ENCODE peak calls at places on chromosomes 7 and 10, in eight cellular contexts. One of them, this sample, is unnamed.

GRCh38 chr10:49165940-49166803 is 22.0 kb downstream of the TMEM273 start:
- DNase-seq in RWPE1: no peak
- DNase-seq in progenitor cell of endocrine pancreas: no peak
- DNase-seq in brain microvascular endothelial cell: no peak
- DNase-seq in AG04450: no peak
- DNase-seq in AG09309: no peak
- DNase-seq in IMR-90: no peak
- DNase-seq in pancreas: no peak
- DNase-seq in this sample: no peak

GRCh38 chr7:44235582-44236332 is 35.0 kb downstream of the YKT6 start:
- DNase-seq in RWPE1: peak
- DNase-seq in AG04450: no peak
- DNase-seq in pancreas: no peak
- DNase-seq in progenitor cell of endocrine pancreas: no peak
- DNase-seq in AG09309: no peak
- DNase-seq in IMR-90: no peak
- DNase-seq in brain microvascular endothelial cell: no peak
- DNase-seq in this sample: no peak

GRCh38 chr7:86942081-86942480 is 117.4 kb downstream of the ELAPOR2 start:
- DNase-seq in RWPE1: no peak
- DNase-seq in IMR-90: no peak
- DNase-seq in AG04450: no peak
- DNase-seq in brain microvascular endothelial cell: no peak
- DNase-seq in progenitor cell of endocrine pancreas: no peak
- DNase-seq in pancreas: no peak
- DNase-seq in AG09309: no peak
- DNase-seq in this sample: no peak

GRCh38 chr10:80855348-80855971 is 317.8 kb downstream of the SH2D4B start:
- DNase-seq in progenitor cell of endocrine pancreas: peak
- DNase-seq in AG09309: no peak
- DNase-seq in IMR-90: no peak
- DNase-seq in pancreas: no peak
- DNase-seq in RWPE1: peak
- DNase-seq in brain microvascular endothelial cell: no peak
- DNase-seq in AG04450: no peak
- DNase-seq in this sample: no peak

GRCh38 chr10:18767981-18768380 is 108.8 kb downstream of the ARL5B start:
- DNase-seq in progenitor cell of endocrine pancreas: no peak
- DNase-seq in AG09309: no peak
- DNase-seq in AG04450: no peak
- DNase-seq in brain microvascular endothelial cell: no peak
- DNase-seq in RWPE1: no peak
- DNase-seq in pancreas: no peak
- DNase-seq in IMR-90: no peak
- DNase-seq in this sample: no peak

GRCh38 chr10:773562-774161 is 84.2 kb upstream of the DIP2C start:
- DNase-seq in AG09309: no peak
- DNase-seq in brain microvascular endothelial cell: no peak
- DNase-seq in pancreas: no peak
- DNase-seq in RWPE1: no peak
- DNase-seq in progenitor cell of endocrine pancreas: no peak
- DNase-seq in AG04450: no peak
- DNase-seq in IMR-90: no peak
- DNase-seq in this sample: no peak

GRCh38 chr7:18570890-18571478 is 75.4 kb downstream of the HDAC9 start:
- DNase-seq in AG04450: no peak
- DNase-seq in IMR-90: peak
- DNase-seq in progenitor cell of endocrine pancreas: no peak
- DNase-seq in AG09309: peak
- DNase-seq in RWPE1: peak
- DNase-seq in brain microvascular endothelial cell: peak
- DNase-seq in pancreas: no peak
- DNase-seq in this sample: no peak

GRCh38 chr10:62205750-62206399 is 62.8 kb downstream of the RTKN2 start:
- DNase-seq in AG09309: no peak
- DNase-seq in AG04450: no peak
- DNase-seq in IMR-90: no peak
- DNase-seq in progenitor cell of endocrine pancreas: no peak
- DNase-seq in pancreas: no peak
- DNase-seq in RWPE1: no peak
- DNase-seq in brain microvascular endothelial cell: no peak
- DNase-seq in this sample: no peak

GRCh38 chr7:24882989-24883631 is 96.9 kb downstream of the OSBPL3 start:
- DNase-seq in IMR-90: peak
- DNase-seq in AG04450: peak
- DNase-seq in pancreas: no peak
- DNase-seq in RWPE1: peak
- DNase-seq in brain microvascular endothelial cell: peak
- DNase-seq in AG09309: peak
- DNase-seq in progenitor cell of endocrine pancreas: no peak
- DNase-seq in this sample: no peak

GRCh38 chr10:99412100-99412499 is 18.3 kb downstream of the GOT1 start:
- DNase-seq in RWPE1: no peak
- DNase-seq in progenitor cell of endocrine pancreas: no peak
- DNase-seq in IMR-90: no peak
- DNase-seq in brain microvascular endothelial cell: no peak
- DNase-seq in AG09309: no peak
- DNase-seq in pancreas: no peak
- DNase-seq in AG04450: no peak
- DNase-seq in this sample: no peak
- TF ChIP-seq CTCF in RWPE1: no peak
- TF ChIP-seq CTCF in progenitor cell of endocrine pancreas: no peak
- TF ChIP-seq CTCF in IMR-90: no peak
- TF ChIP-seq CTCF in brain microvascular endothelial cell: no peak
- TF ChIP-seq CTCF in AG09309: no peak
- TF ChIP-seq CTCF in pancreas: no peak
- TF ChIP-seq CTCF in AG04450: no peak
- TF ChIP-seq CTCF in this sample: no peak

DNA sequence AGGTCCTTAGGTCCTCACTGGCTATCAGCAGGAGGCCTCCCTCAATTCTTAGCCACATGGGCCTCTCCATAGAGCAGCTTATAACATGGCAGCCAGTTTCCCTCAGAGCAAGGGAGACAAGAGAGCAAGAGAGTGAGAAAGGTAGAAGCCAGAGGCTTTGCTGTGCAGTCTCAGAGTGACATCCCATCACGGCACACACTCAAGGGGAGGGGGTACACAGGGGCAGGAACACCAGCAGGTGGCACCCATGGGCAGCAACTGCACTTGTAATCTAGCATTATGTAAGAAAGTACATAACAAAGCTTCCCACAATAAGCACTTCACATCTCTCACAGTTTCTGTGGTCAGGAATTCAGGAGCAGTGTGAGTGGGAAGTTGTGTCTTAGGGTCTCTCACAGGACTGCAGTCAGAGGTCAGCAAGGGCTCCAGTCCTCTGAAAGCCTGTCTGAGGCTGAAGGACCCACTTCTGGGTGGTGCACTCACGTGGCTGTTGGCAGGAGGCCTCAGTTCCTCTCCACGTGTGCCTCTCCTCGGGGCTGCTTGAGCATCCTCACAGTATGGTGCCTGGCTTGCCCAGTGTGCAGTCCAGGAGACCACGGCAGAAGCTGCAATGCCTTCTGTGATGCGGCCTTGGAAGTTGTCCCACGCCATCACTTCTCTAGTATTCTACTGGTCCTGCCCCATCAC is 159.4 kb downstream of the OAT start:
- DNase-seq in IMR-90: no peak
- DNase-seq in progenitor cell of endocrine pancreas: no peak
- DNase-seq in brain microvascular endothelial cell: peak
- DNase-seq in pancreas: no peak
- DNase-seq in AG04450: no peak
- DNase-seq in RWPE1: no peak
- DNase-seq in AG09309: no peak
- DNase-seq in this sample: no peak
- TF ChIP-seq CTCF in IMR-90: no peak
- TF ChIP-seq CTCF in progenitor cell of endocrine pancreas: peak
- TF ChIP-seq CTCF in brain microvascular endothelial cell: peak
- TF ChIP-seq CTCF in pancreas: no peak
- TF ChIP-seq CTCF in AG04450: peak
- TF ChIP-seq CTCF in RWPE1: no peak
- TF ChIP-seq CTCF in AG09309: peak
- TF ChIP-seq CTCF in this sample: no peak

DNA sequence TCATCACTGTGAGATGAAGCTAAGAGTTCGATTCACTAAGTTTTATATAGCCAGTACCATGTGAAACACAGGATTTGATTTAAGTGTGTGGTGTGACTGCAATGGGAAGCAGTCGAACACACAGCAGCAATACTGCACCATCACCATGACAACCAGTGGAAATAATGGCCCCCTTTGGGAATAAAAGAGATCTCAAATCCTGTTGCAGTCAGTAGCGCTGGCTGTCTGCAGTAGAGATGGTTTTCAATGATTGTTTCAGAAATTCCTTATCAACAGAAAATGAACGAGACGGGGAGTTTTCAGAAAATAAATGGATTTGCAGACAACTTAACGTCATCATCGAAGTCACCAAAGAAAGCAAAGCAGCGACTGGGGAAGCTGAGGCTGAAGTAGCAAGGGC is 91.0 kb downstream of the PTPRE start:
- DNase-seq in pancreas: no peak
- DNase-seq in AG04450: no peak
- DNase-seq in RWPE1: no peak
- DNase-seq in progenitor cell of endocrine pancreas: no peak
- DNase-seq in IMR-90: no peak
- DNase-seq in brain microvascular endothelial cell: peak
- DNase-seq in AG09309: no peak
- DNase-seq in this sample: no peak
- TF ChIP-seq CTCF in pancreas: no peak
- TF ChIP-seq CTCF in AG04450: no peak
- TF ChIP-seq CTCF in RWPE1: no peak
- TF ChIP-seq CTCF in progenitor cell of endocrine pancreas: no peak
- TF ChIP-seq CTCF in IMR-90: no peak
- TF ChIP-seq CTCF in brain microvascular endothelial cell: no peak
- TF ChIP-seq CTCF in AG09309: no peak
- TF ChIP-seq CTCF in this sample: no peak

GRCh38 chr7:115475774-115476407 is 554.0 kb downstream of the MDFIC start:
- DNase-seq in RWPE1: no peak
- DNase-seq in pancreas: no peak
- DNase-seq in IMR-90: no peak
- DNase-seq in brain microvascular endothelial cell: no peak
- DNase-seq in AG09309: no peak
- DNase-seq in AG04450: no peak
- DNase-seq in progenitor cell of endocrine pancreas: no peak
- DNase-seq in this sample: no peak
- TF ChIP-seq CTCF in RWPE1: no peak
- TF ChIP-seq CTCF in pancreas: no peak
- TF ChIP-seq CTCF in IMR-90: no peak
- TF ChIP-seq CTCF in brain microvascular endothelial cell: peak
- TF ChIP-seq CTCF in AG09309: peak
- TF ChIP-seq CTCF in AG04450: no peak
- TF ChIP-seq CTCF in progenitor cell of endocrine pancreas: peak
- TF ChIP-seq CTCF in this sample: no peak

GRCh38 chr7:91789558-91789957 is 90.9 kb downstream of the MTERF1 start:
- DNase-seq in IMR-90: no peak
- DNase-seq in AG09309: peak
- DNase-seq in RWPE1: no peak
- DNase-seq in pancreas: no peak
- DNase-seq in AG04450: no peak
- DNase-seq in progenitor cell of endocrine pancreas: no peak
- DNase-seq in brain microvascular endothelial cell: no peak
- DNase-seq in this sample: no peak

GRCh38 chr7:91787923-91788322 is 92.6 kb downstream of the MTERF1 start:
- DNase-seq in pancreas: no peak
- DNase-seq in progenitor cell of endocrine pancreas: no peak
- DNase-seq in AG09309: no peak
- DNase-seq in RWPE1: no peak
- DNase-seq in IMR-90: no peak
- DNase-seq in brain microvascular endothelial cell: no peak
- DNase-seq in AG04450: no peak
- DNase-seq in this sample: no peak

GRCh38 chr7:91780526-91780925 is 100.0 kb downstream of the MTERF1 start:
- DNase-seq in AG04450: no peak
- DNase-seq in progenitor cell of endocrine pancreas: no peak
- DNase-seq in AG09309: no peak
- DNase-seq in IMR-90: no peak
- DNase-seq in brain microvascular endothelial cell: no peak
- DNase-seq in RWPE1: no peak
- DNase-seq in pancreas: no peak
- DNase-seq in this sample: no peak

GRCh38 chr7:91789086-91789485 is 91.4 kb downstream of the MTERF1 start:
- DNase-seq in pancreas: no peak
- DNase-seq in AG09309: no peak
- DNase-seq in brain microvascular endothelial cell: no peak
- DNase-seq in RWPE1: no peak
- DNase-seq in progenitor cell of endocrine pancreas: no peak
- DNase-seq in IMR-90: no peak
- DNase-seq in AG04450: no peak
- DNase-seq in this sample: no peak

GRCh38 chr7:91784469-91784868 is 96.0 kb downstream of the MTERF1 start:
- DNase-seq in brain microvascular endothelial cell: peak
- DNase-seq in IMR-90: peak
- DNase-seq in progenitor cell of endocrine pancreas: no peak
- DNase-seq in pancreas: no peak
- DNase-seq in RWPE1: peak
- DNase-seq in AG04450: peak
- DNase-seq in AG09309: peak
- DNase-seq in this sample: no peak
- TF ChIP-seq CTCF in brain microvascular endothelial cell: peak
- TF ChIP-seq CTCF in IMR-90: peak
- TF ChIP-seq CTCF in progenitor cell of endocrine pancreas: peak
- TF ChIP-seq CTCF in pancreas: no peak
- TF ChIP-seq CTCF in RWPE1: peak
- TF ChIP-seq CTCF in AG04450: peak
- TF ChIP-seq CTCF in AG09309: peak
- TF ChIP-seq CTCF in this sample: no peak

GRCh38 chr10:44993922-44994751 is 6.6 kb upstream of the ZNF22 start:
- DNase-seq in progenitor cell of endocrine pancreas: no peak
- DNase-seq in brain microvascular endothelial cell: peak
- DNase-seq in AG09309: no peak
- DNase-seq in RWPE1: no peak
- DNase-seq in IMR-90: peak
- DNase-seq in AG04450: peak
- DNase-seq in pancreas: no peak
- DNase-seq in this sample: no peak
- TF ChIP-seq CTCF in progenitor cell of endocrine pancreas: no peak
- TF ChIP-seq CTCF in brain microvascular endothelial cell: no peak
- TF ChIP-seq CTCF in AG09309: no peak
- TF ChIP-seq CTCF in RWPE1: no peak
- TF ChIP-seq CTCF in IMR-90: no peak
- TF ChIP-seq CTCF in AG04450: no peak
- TF ChIP-seq CTCF in pancreas: no peak
- TF ChIP-seq CTCF in this sample: no peak

DNA sequence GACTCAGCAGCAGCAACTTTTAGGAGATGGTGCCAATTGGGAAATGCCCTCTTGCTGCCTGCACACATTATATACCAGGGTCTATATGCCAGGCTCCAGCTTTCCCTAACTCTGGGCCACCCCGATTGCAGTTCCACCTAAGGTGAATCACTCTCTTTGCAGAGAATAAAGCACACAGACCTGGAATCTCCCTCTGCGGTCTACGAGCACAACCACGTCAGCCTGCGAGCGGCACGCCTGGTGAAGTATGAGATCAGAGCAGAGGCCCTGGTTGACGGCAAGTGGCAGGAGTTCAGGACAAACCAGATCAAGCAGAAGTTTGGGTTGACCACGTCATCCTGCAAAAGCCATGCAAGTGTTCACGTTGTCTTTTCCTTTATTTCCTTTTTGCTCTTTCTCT is 38.2 kb upstream of the PLEKHA1 start:
- DNase-seq in brain microvascular endothelial cell: no peak
- DNase-seq in AG09309: no peak
- DNase-seq in AG04450: no peak
- DNase-seq in progenitor cell of endocrine pancreas: no peak
- DNase-seq in IMR-90: no peak
- DNase-seq in RWPE1: no peak
- DNase-seq in pancreas: no peak
- DNase-seq in this sample: no peak
- TF ChIP-seq CTCF in brain microvascular endothelial cell: no peak
- TF ChIP-seq CTCF in AG09309: no peak
- TF ChIP-seq CTCF in AG04450: no peak
- TF ChIP-seq CTCF in progenitor cell of endocrine pancreas: no peak
- TF ChIP-seq CTCF in IMR-90: no peak
- TF ChIP-seq CTCF in RWPE1: no peak
- TF ChIP-seq CTCF in pancreas: no peak
- TF ChIP-seq CTCF in this sample: no peak

This sample was measured in mesothelial cell of epicardium.